ENCODE peak calls at places on chromosomes 13 and 19, in ten cellular contexts. E, J, Y, N, K, W, B, A, X and F are unnamed samples.

GRCh38 chr19:50191270-50191669 is 12.2 kb upstream of the MYH14 start:
- DNase-seq in E (no peak), J (no peak), Y (no peak), N (no peak), K (no peak), W (no peak), B (no peak), A (no peak), X (no peak), F (no peak)

GRCh38 chr13:72435251-72435650 is 292.2 kb downstream of the MZT1 start:
- DNase-seq in E (no peak), J (no peak), Y (no peak), N (no peak), K (no peak), W (no peak), B (no peak), A (no peak), X (no peak), F (no peak)

GRCh38 chr13:76293346-76293745 is 592.9 kb downstream of the KCTD12 start:
- DNase-seq in E (no peak), J (no peak), Y (no peak), N (no peak), K (peak; percentile 16), W (no peak), B (no peak), A (no peak), X (no peak), F (peak; percentile 29)

GRCh38 chr19:1183543-1184172 is 9.6 kb upstream of the SBNO2 start:
- DNase-seq in E (no peak), J (no peak), Y (no peak), N (no peak), K (peak; percentile 60), W (no peak), B (no peak), A (no peak), X (peak; percentile 64), F (peak; percentile 67)

GRCh38 chr19:35861640-35862160 is 5.0 kb downstream of the KIRREL2 start:
- DNase-seq in E (no peak), J (no peak), Y (no peak), N (no peak), K (no peak), W (no peak), B (peak; percentile 19), A (no peak), X (no peak), F (no peak)

GRCh38 chr19:31784631-31785237 is 435.5 kb upstream of the TSHZ3 start:
- DNase-seq in E (no peak), J (no peak), Y (no peak), N (no peak), K (no peak), W (no peak), B (peak; percentile 39), A (no peak), X (no peak), F (peak; percentile 51)

GRCh38 chr13:106522898-106523525 is 12.4 kb downstream of the EFNB2 start:
- DNase-seq in E (no peak), J (no peak), Y (no peak), N (no peak), K (no peak), W (no peak), B (no peak), A (no peak), X (no peak), F (no peak)

GRCh38 chr19:34320277-34320676 is 44.7 kb upstream of the GPI start:
- DNase-seq in E (no peak), J (no peak), Y (no peak), N (no peak), K (peak; percentile 4), W (no peak), B (no peak), A (no peak), X (no peak), F (no peak)

GRCh38 chr19:5150331-5150901 is 181.5 kb downstream of the KDM4B start:
- DNase-seq in E (no peak), J (no peak), Y (no peak), N (no peak), K (no peak), W (no peak), B (no peak), A (peak; percentile 1), X (peak; percentile 69), F (no peak)

GRCh38 chr13:101626925-101627555 is 174.6 kb downstream of the ITGBL1 start:
- DNase-seq in E (no peak), J (no peak), Y (no peak), N (no peak), K (peak; percentile 51), W (no peak), B (no peak), A (no peak), X (no peak), F (no peak)

GRCh38 chr13:21998279-21998678 is 327.4 kb downstream of the FGF9 start:
- DNase-seq in E (no peak), J (no peak), Y (no peak), N (no peak), K (no peak), W (no peak), B (peak; percentile 18), A (no peak), X (no peak), F (no peak)

GRCh38 chr19:10408511-10409291 is 5.4 kb upstream of the CDC37 start:
- DNase-seq in E (no peak), J (no peak), Y (no peak), N (no peak), K (no peak), W (peak; percentile 49), B (no peak), A (no peak), X (peak; percentile 92), F (no peak)

GRCh38 chr19:18282021-18282787 is 782 bp upstream of the JUND start:
- DNase-seq in E (no peak), J (no peak), Y (no peak), N (peak; percentile 49), K (peak; percentile 52), W (no peak), B (peak; percentile 21), A (peak; percentile 77), X (peak; percentile 88), F (no peak)

GRCh38 chr19:32630338-32630737 is 44.6 kb downstream of the ANKRD27 start:
- DNase-seq in E (no peak), J (no peak), Y (no peak), N (no peak), K (no peak), W (no peak), B (no peak), A (no peak), X (no peak), F (no peak)

GRCh38 chr13:46845146-46845545 is 48.2 kb upstream of the ESD start:
- DNase-seq in E (no peak), J (no peak), Y (no peak), N (no peak), K (no peak), W (no peak), B (no peak), A (no peak), X (no peak), F (no peak)

GRCh38 chr19:10915511-10916091 is 12.8 kb downstream of the YIPF2 start:
- DNase-seq in E (no peak), J (no peak), Y (no peak), N (no peak), K (peak; percentile 93), W (no peak), B (no peak), A (no peak), X (no peak), F (peak; percentile 41)

GRCh38 chr13:35741657-35742056 is 265.2 kb upstream of the MAB21L1 start:
- DNase-seq in E (no peak), J (no peak), Y (no peak), N (no peak), K (no peak), W (no peak), B (no peak), A (no peak), X (no peak), F (no peak)

GRCh38 chr19:44848805-44849457 is 2.8 kb downstream of the NECTIN2 start:
- DNase-seq in E (no peak), J (no peak), Y (no peak), N (no peak), K (no peak), W (no peak), B (peak; percentile 67), A (no peak), X (no peak), F (no peak)

GRCh38 chr13:58773280-58773859 is 1141.8 kb downstream of the PCDH17 start:
- DNase-seq in E (no peak), J (no peak), Y (no peak), N (no peak), K (no peak), W (no peak), B (no peak), A (no peak), X (peak; percentile 41), F (no peak)

GRCh38 chr13:78600317-78600899 is 2.9 kb downstream of the POU4F1 start:
- DNase-seq in E (no peak), J (no peak), Y (no peak), N (no peak), K (no peak), W (no peak), B (peak; percentile 31), A (no peak), X (no peak), F (no peak)

GRCh38 chr19:55898911-55899310 is 33.2 kb downstream of the NLRP13 start:
- DNase-seq in E (no peak), J (no peak), Y (no peak), N (no peak), K (no peak), W (no peak), B (no peak), A (no peak), X (no peak), F (no peak)

GRCh38 chr19:31531326-31531725 is 182.1 kb upstream of the TSHZ3 start:
- DNase-seq in E (peak; percentile 36), J (no peak), Y (no peak), N (no peak), K (no peak), W (no peak), B (no peak), A (no peak), X (no peak), F (no peak)

GRCh38 chr13:28357247-28357825 is 137.6 kb downstream of the FLT1 start:
- DNase-seq in E (no peak), J (no peak), Y (no peak), N (no peak), K (no peak), W (no peak), B (no peak), A (no peak), X (no peak), F (no peak)

GRCh38 chr13:37640499-37640898 is 41.9 kb upstream of the POSTN start:
- DNase-seq in E (no peak), J (no peak), Y (peak; percentile 2), N (no peak), K (peak; percentile 54), W (no peak), B (peak; percentile 44), A (no peak), X (no peak), F (peak; percentile 32)

GRCh38 chr19:3098141-3098514 is 4.0 kb downstream of the GNA11 start:
- DNase-seq in E (no peak), J (no peak), Y (no peak), N (no peak), K (no peak), W (no peak), B (no peak), A (no peak), X (peak; percentile 75), F (no peak)

GRCh38 chr19:9914315-9915207 is 21.8 kb downstream of the OLFM2 start:
- DNase-seq in E (peak; percentile 83), J (no peak), Y (no peak), N (peak; percentile 37), K (peak; percentile 81), W (peak; percentile 83), B (peak; percentile 93), A (no peak), X (peak; percentile 86), F (no peak)

GRCh38 chr19:51921949-51922348 is 5.3 kb upstream of the ZNF613 start:
- DNase-seq in E (no peak), J (no peak), Y (no peak), N (no peak), K (no peak), W (no peak), B (no peak), A (no peak), X (no peak), F (no peak)